ENCODE peak calls at places on chromosome 6, in nine cellular contexts. E is right lobe of liver; D is osteoblast; Y is HepG2; B is A673; O is CD4-positive, CD25-positive, alpha-beta regulatory T cell; M is H1; Q is ovary; H is CD8-positive, alpha-beta T cell. W is an unnamed sample. For H3K4me1, the result is how much of the 10 kb centered on the place peaks cover.

GRCh38 chr6:16296061-16296670 is 57.8 kb downstream of the GMPR start:
- DNase-seq in E (no peak), Y (no peak), O (no peak), Q (no peak), B (no peak), M (no peak), D (peak), H (no peak), W (no peak)

GRCh38 chr6:105135056-105135455 is 44.8 kb downstream of the POPDC3 start:
- DNase-seq in Y (peak), E (no peak), B (peak), M (no peak), Q (no peak), H (no peak), D (no peak), O (no peak), W (no peak)

GRCh38 chr6:19492631-19493030 is 344.5 kb upstream of the ID4 start:
- DNase-seq in D (no peak), Y (no peak), H (no peak), B (no peak), E (no peak), M (no peak), Q (no peak), O (no peak), W (no peak)

GRCh38 chr6:87334683-87335082 is 5.6 kb upstream of the GJB7 start:
- DNase-seq in Y (no peak), D (no peak), B (no peak), O (no peak), Q (no peak), E (no peak), M (no peak), H (no peak), W (no peak)

GRCh38 chr6:168417158-168417557 is 23.8 kb upstream of the SMOC2 start:
- DNase-seq in E (no peak), Q (peak), H (no peak), O (no peak), Y (peak), D (peak), M (no peak), B (no peak), W (no peak)

GRCh38 chr6:12594541-12594893 is 122.0 kb upstream of the PHACTR1 start:
- DNase-seq in B (no peak), E (no peak), H (no peak), Y (no peak), Q (no peak), O (no peak), M (no peak), D (no peak), W (no peak)

GRCh38 chr6:54621285-54621684 is 225.3 kb upstream of the FAM83B start:
- DNase-seq in O (no peak), Y (no peak), M (no peak), H (no peak), D (no peak), Q (no peak), B (peak), E (no peak), W (no peak)

GRCh38 chr6:31031095-31031494 is 20.8 kb downstream of the MUC22 start:
- DNase-seq in Y (no peak), E (no peak), H (no peak), M (no peak), B (no peak), Q (no peak), O (no peak), D (no peak), W (no peak)

GRCh38 chr6:37256692-37257319 is 766 bp upstream of the TBC1D22B start:
- DNase-seq in B (no peak), H (no peak), Q (no peak), D (no peak), Y (no peak), O (no peak), M (no peak), E (no peak), W (no peak)

GRCh38 chr6:35043381-35043780 is 97.8 kb downstream of the TCP11 start:
- DNase-seq in B (no peak), Y (no peak), H (no peak), Q (no peak), M (no peak), E (no peak), O (no peak), D (no peak), W (no peak)

GRCh38 chr6:35046862-35047261 is 94.3 kb downstream of the TCP11 start:
- DNase-seq in H (no peak), Y (no peak), O (no peak), Q (no peak), D (no peak), B (peak), E (no peak), M (no peak), W (no peak)

GRCh38 chr6:35046098-35046497 is 95.0 kb downstream of the TCP11 start:
- DNase-seq in O (no peak), M (no peak), E (no peak), Q (no peak), Y (no peak), H (no peak), B (no peak), D (no peak), W (no peak)

GRCh38 chr6:35044145-35044745 is 96.9 kb downstream of the TCP11 start:
- DNase-seq in Y (no peak), M (no peak), D (no peak), E (no peak), H (no peak), B (peak), Q (no peak), O (no peak), W (peak)

DNA sequence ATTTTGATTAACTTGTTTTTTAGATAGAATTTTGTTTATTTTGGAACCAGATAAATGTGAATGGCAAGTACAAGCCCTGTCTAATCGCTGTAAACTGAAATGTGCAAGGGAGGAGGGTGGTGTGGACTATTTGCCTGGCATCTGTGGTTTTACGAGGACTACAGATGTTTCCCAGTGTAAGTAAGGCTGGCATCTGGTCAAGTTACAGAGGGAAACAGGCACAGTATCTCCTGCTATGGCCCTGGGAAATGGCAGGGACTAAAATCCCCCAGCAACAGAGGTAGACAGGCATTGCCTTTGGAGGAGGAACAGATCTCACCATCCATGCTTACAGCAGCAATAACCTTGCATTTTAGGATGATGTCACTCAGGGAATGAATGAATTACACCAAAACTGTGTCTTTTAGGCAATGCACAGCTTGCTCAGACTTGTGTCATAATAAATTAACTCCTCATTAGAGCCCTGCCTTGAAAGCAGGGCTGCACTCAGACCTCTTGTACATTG is 96.3 kb downstream of the TCP11 start:
- DNase-seq in Q (no peak), B (peak), E (no peak), Y (no peak), M (no peak), H (no peak), D (no peak), O (no peak), W (no peak)
- H3K4me1 ChIP-seq in Q (under half), B (half or more), E (under half), Y (under half), M (half or more), H (under half), D (under half), O (under half), W (under half)

GRCh38 chr6:120010075-120010474 is 660.5 kb upstream of the MAN1A1 start:
- DNase-seq in O (no peak), Q (no peak), M (no peak), H (no peak), Y (no peak), D (no peak), E (no peak), B (no peak), W (no peak)

GRCh38 chr6:120005292-120005976 is 655.9 kb upstream of the MAN1A1 start:
- DNase-seq in D (no peak), M (no peak), E (no peak), O (no peak), Y (peak), Q (no peak), B (no peak), H (no peak), W (no peak)
- H3K4me3 ChIP-seq in D (no peak), M (no peak), E (no peak), O (no peak), Y (peak), Q (no peak), B (no peak), H (no peak), W (no peak)

GRCh38 chr6:164085552-164086325 is 671.2 kb downstream of the QKI start:
- DNase-seq in B (no peak), E (no peak), M (no peak), H (no peak), D (peak), Y (no peak), Q (no peak), O (no peak), W (no peak)
- H3K4me1 ChIP-seq in B (under half), E (under half), M (under half), H (under half), D (under half), Y (under half), Q (under half), O (under half), W (under half)

DNA sequence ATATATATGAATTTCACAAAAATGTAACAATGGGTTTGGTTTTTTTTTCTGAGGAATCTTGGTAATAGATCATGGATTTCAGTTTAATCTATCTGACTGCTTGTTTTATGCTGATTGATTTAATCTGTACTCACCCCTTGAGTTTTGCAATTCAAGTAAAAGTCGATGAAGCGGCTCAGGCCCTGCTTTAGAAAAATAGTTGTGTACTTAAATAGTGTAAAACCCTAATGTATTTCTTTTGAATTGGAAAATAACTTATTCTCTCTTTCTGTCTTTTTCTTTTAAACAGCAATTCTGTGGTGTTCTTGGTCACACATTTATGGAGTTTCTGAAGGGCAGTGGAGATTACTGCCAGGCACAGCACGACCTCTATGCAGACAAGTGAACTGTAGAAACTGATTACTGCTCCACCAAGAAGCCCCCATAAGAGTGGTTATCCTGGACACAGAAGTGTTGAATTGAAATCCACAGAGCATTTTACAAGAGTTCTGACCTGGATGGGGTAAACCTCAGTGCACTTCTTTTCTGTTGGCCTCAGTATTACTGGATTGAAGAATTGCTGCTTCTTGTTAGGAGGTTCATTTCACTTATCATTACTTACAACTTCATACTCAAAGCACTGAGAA is 4.0 kb downstream of the LOC128125822 start:
- DNase-seq in Y (no peak), H (no peak), D (peak), O (no peak), B (no peak), E (no peak), Q (no peak), M (no peak), W (no peak)
- H3K4me3 ChIP-seq in Y (peak), H (no peak), D (peak), O (no peak), B (no peak), E (peak), Q (no peak), M (no peak), W (no peak)

GRCh38 chr6:85450578-85450884 is 648 bp downstream of the NT5E start:
- DNase-seq in O (no peak), Q (no peak), H (no peak), M (no peak), B (no peak), Y (no peak), D (no peak), E (no peak), W (no peak)

GRCh38 chr6:85453052-85453451 is 3.2 kb downstream of the NT5E start:
- DNase-seq in B (no peak), H (no peak), O (no peak), E (no peak), Q (no peak), D (no peak), Y (no peak), M (no peak), W (no peak)

GRCh38 chr6:85451586-85452306 is 1.9 kb downstream of the NT5E start:
- DNase-seq in B (no peak), Y (peak), M (no peak), Q (no peak), O (no peak), D (peak), H (no peak), E (no peak), W (no peak)

GRCh38 chr6:85453490-85453889 is 3.6 kb downstream of the NT5E start:
- DNase-seq in Y (no peak), O (no peak), Q (no peak), D (no peak), E (no peak), H (no peak), B (no peak), M (no peak), W (no peak)

GRCh38 chr6:85452441-85452881 is 2.6 kb downstream of the NT5E start:
- DNase-seq in Q (no peak), D (peak), H (no peak), M (no peak), E (no peak), B (no peak), O (no peak), Y (no peak), W (no peak)
- H3K4me1 ChIP-seq in Q (under half), D (half or more), H (half or more), M (under half), E (under half), B (under half), O (under half), Y (half or more), W (under half)